ENCODE peak calls at places on chromosomes 6 and 20, in seven cellular contexts. K is HT1080, O is D341Med, V is HEK293T, T is BJ, C is frontal cortex, L is MCF 10A. Q is an unnamed sample.

GRCh38 chr6:36139991-36140710 is 9.8 kb downstream of the MAPK13 start:
- DNase-seq in K (no peak), C (no peak), L (no peak), O (peak), T (no peak), V (no peak), Q (no peak)

GRCh38 chr6:8549381-8549780 is 114.0 kb upstream of the SLC35B3 start:
- DNase-seq in L (no peak), C (no peak), K (no peak), T (no peak), V (no peak), O (no peak), Q (no peak)

GRCh38 chr20:31718952-31719643 is 3.6 kb downstream of the BCL2L1 start:
- DNase-seq in T (no peak), O (no peak), L (peak), K (no peak), C (no peak), V (no peak), Q (peak)

GRCh38 chr6:161242779-161243693 is 30.8 kb downstream of the AGPAT4 start:
- DNase-seq in K (no peak), T (no peak), O (no peak), C (no peak), L (no peak), V (no peak), Q (no peak)

GRCh38 chr6:157848693-157849092 is 25.6 kb downstream of the SNX9 start:
- DNase-seq in T (no peak), K (no peak), C (no peak), L (no peak), O (no peak), V (no peak), Q (no peak)

GRCh38 chr6:26268659-26269402 is 96.2 kb upstream of the BTN3A2 start:
- DNase-seq in V (no peak), O (no peak), K (peak), L (peak), C (no peak), T (no peak), Q (peak)

GRCh38 chr6:2021713-2022125 is 223.7 kb downstream of the GMDS start:
- DNase-seq in V (no peak), K (peak), T (peak), C (no peak), O (peak), L (peak), Q (peak)

GRCh38 chr6:157853902-157854481 is 30.9 kb downstream of the SNX9 start:
- DNase-seq in K (no peak), L (no peak), O (no peak), C (no peak), T (no peak), V (no peak), Q (no peak)

GRCh38 chr20:41506192-41506915 is 111.8 kb downstream of the CHD6 start:
- DNase-seq in O (no peak), K (no peak), V (no peak), C (no peak), T (no peak), L (no peak), Q (no peak)

GRCh38 chr6:145091827-145092164 is 643.5 kb downstream of the EPM2A start:
- DNase-seq in V (no peak), K (no peak), T (no peak), C (no peak), L (no peak), O (no peak), Q (no peak)